ENCODE peak calls at places on chromosomes 5 and 9, in seven cellular contexts. L, E, W, Y, O, U and B are unnamed samples.

GRCh38 chr9:131885144-131885609 is 145.3 kb upstream of the RAPGEF1 start:
- DNase-seq in L (no peak), E (no peak), W (no peak), Y (no peak), O (no peak), U (no peak), B (no peak)

GRCh38 chr9:131087354-131087893 is 8.9 kb upstream of the AIF1L start:
- DNase-seq in L (no peak), E (no peak), W (no peak), Y (no peak), O (no peak), U (no peak), B (no peak)

GRCh38 chr9:79308012-79308411 is 263.8 kb upstream of the TLE4 start:
- DNase-seq in L (no peak), E (no peak), W (no peak), Y (no peak), O (no peak), U (no peak), B (no peak)

GRCh38 chr5:138955013-138955660 is 80.0 kb upstream of the LRRTM2 start:
- DNase-seq in L (no peak), E (peak; percentile 52), W (no peak), Y (no peak), O (peak; percentile 54), U (peak; percentile 65), B (no peak)

GRCh38 chr5:180618487-180618829 is 27.2 kb upstream of the SCGB3A1 start:
- DNase-seq in L (no peak), E (no peak), W (no peak), Y (no peak), O (no peak), U (no peak), B (no peak)

GRCh38 chr5:9046756-9047481 is 499.0 kb downstream of the SEMA5A start:
- DNase-seq in L (no peak), E (no peak), W (no peak), Y (no peak), O (no peak), U (no peak), B (peak; percentile 80)

GRCh38 chr9:69894720-69895119 is 74.1 kb downstream of the CFAP95 start:
- DNase-seq in L (no peak), E (no peak), W (no peak), Y (no peak), O (no peak), U (no peak), B (no peak)

GRCh38 chr5:165209101-165209727 is 1703.8 kb downstream of the MAT2B start:
- DNase-seq in L (peak; percentile 2), E (no peak), W (no peak), Y (no peak), O (no peak), U (no peak), B (no peak)

GRCh38 chr9:34665381-34666250 is 3.2 kb upstream of the CCL27 start:
- DNase-seq in L (peak; percentile 99), E (peak; percentile 94), W (peak; percentile 95), Y (peak; percentile 92), O (peak; percentile 95), U (peak; percentile 97), B (peak; percentile 77)

GRCh38 chr5:151741678-151742423 is 16.6 kb downstream of the ATOX1 start:
- DNase-seq in L (no peak), E (no peak), W (no peak), Y (no peak), O (no peak), U (no peak), B (no peak)

GRCh38 chr5:102998224-102998623 is 121.7 kb downstream of the GIN1 start:
- DNase-seq in L (no peak), E (no peak), W (no peak), Y (no peak), O (no peak), U (no peak), B (no peak)

GRCh38 chr9:69122391-69123141 is 51.5 kb upstream of the TJP2 start:
- DNase-seq in L (peak; percentile 10), E (peak; percentile 62), W (peak; percentile 30), Y (no peak), O (no peak), U (peak; percentile 68), B (peak; percentile 55)

DNA sequence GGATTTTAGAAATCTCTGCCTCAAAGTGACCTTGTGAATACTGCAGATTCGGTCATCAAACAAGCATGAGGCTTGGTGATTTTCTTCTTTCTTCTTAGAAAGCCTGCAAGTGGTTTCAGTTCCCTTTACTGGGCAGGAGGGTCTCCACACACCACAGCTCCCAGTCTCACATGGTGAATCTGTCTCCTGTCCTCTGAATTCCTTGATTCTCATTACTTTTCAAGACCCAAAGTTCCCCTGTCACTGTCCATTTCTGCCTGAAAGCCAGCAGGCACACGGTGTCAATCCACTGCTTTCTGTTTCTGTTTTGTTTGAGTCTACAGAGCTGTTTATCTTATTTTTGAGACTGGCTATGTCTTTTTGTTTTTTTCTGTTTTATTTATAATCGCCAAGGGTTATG is 14.2 kb downstream of the HSPB3 start:
- DNase-seq in L (no peak), E (no peak), W (no peak), Y (no peak), O (no peak), U (no peak), B (no peak)
- TF ChIP-seq POLR2A in L (no peak), E (no peak), W (no peak), Y (no peak), O (no peak), U (no peak), B (no peak)

DNA sequence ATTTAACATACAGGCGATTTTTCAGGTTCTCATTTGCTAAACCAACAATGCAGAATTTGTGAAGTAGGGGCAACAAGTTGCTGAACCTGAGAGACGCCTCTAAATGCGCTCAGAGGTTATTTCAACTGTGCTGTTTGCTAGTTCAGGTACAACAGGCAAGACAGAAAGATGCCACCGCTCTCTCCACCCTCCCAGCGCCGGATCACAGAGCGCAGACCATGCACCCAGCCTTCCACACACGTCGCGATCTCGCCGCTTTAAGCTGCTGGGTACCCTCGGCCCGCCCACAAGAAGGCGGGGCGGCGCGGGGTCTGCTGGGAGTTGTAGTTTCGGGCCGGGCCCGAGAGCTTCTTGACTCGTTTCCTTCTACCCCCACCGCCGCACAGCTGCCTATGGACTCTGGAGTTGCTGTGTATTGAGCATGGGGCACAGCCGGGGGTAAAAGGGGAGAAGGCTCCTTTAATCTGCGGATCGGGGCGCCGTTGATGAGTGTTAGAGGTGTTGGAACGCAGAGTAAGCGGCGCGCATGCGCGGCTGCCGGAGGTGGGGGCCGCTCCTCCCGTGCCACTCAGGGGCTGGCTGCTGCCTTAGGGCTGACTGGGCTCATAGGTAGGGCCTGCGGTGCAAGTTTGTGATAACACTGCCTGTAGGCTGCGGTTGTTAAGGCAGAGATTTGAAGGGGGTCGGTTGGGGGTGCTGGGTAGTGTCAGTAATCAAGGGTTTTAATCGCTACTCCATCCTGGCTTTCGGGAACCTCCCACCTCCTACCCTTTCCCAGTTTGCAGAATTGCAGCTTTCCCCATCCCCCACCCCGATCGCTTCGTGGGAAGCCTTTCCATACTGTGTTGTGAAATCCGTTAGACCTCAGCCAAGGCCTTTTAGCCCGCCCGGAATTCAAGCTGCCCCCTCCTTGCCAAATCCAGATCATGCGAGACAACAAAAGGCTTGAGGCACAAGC is 40.3 kb upstream of the ABCA1 start:
- DNase-seq in L (peak; percentile 76), E (peak; percentile 91), W (peak; percentile 80), Y (peak; percentile 86), O (peak; percentile 89), U (peak; percentile 89), B (peak; percentile 92)
- TF ChIP-seq POLR2A in L (peak; percentile 89), E (no peak), W (no peak), Y (no peak), O (no peak), U (no peak), B (peak; percentile 73)

GRCh38 chr9:111659706-111660105 is 1.7 kb upstream of the GNG10 start:
- DNase-seq in L (no peak), E (no peak), W (no peak), Y (no peak), O (no peak), U (no peak), B (no peak)

GRCh38 chr9:111661802-111662491 is 542 bp downstream of the GNG10 start:
- DNase-seq in L (peak; percentile 65), E (peak; percentile 37), W (peak; percentile 8), Y (peak; percentile 68), O (peak; percentile 46), U (peak; percentile 59), B (peak; percentile 52)

GRCh38 chr9:111658943-111659342 is 2.5 kb upstream of the GNG10 start:
- DNase-seq in L (no peak), E (no peak), W (no peak), Y (no peak), O (no peak), U (peak; percentile 63), B (no peak)

GRCh38 chr9:111662851-111663823 is 1.7 kb downstream of the GNG10 start:
- DNase-seq in L (no peak), E (no peak), W (no peak), Y (peak; percentile 24), O (no peak), U (no peak), B (no peak)

DNA sequence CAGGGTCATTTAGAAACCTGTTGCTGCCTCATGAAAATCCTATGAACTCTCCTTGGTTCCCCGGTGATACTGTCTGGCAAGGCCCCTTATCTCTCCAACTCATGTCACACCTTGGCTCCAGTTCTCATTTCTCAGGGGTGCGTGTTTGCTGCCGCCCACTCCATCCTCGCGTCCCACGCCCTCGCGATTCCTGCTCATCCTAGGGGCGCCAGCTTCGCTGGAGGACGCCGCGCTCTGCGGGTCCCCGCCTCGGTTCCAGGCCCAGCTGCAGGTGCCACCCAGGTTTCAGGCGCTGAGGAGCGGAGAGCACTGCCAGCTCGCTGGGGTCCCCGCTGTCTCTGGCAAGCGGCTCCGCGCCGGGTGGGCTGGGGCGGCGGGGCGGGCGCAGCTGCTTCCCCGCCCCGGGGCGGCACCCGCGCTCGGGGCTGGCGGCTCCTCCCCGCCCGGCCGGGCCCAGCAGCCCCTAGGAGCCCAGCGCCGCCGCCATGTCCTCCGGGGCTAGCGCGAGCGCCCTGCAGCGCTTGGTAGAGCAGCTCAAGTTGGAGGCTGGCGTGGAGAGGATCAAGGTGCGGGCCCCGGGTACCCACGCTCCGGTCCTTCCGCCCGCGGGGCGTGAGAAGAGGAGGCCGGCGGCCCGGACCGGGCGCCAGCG is at the start of gene GNG10:
- DNase-seq in L (peak; percentile 78), E (peak; percentile 68), W (peak; percentile 39), Y (peak; percentile 79), O (peak; percentile 66), U (peak; percentile 75), B (peak; percentile 69)
- TF ChIP-seq POLR2A in L (peak; percentile 61), E (peak; percentile 29), W (no peak), Y (peak; percentile 63), O (no peak), U (no peak), B (peak; percentile 46)

DNA sequence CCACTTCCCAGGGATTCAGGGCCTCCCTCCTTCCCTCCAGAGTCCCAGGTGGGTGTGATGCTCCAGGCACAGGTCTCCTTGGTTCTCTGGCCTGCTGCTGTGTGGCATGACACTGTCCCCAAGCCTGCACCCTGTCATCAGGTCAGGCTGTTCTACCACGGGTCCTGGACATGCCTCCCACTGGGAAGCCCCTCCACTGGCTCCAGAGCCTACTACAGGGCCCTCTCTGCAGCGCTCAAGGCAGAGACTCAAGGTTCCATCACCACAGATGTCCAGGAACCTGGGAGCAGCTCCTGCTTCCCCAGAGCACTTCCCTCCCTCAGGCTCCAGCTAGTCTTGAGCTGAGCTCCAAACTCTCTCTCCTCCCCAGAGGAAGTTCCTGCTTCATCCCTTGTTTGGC is 237.3 kb downstream of the PBX3 start:
- DNase-seq in L (no peak), E (no peak), W (no peak), Y (no peak), O (no peak), U (no peak), B (no peak)
- TF ChIP-seq POLR2A in L (no peak), E (no peak), W (no peak), Y (no peak), O (no peak), U (no peak), B (no peak)